ENCODE peak calls at places on chromosomes 7 and 10, in four cellular contexts. K is esophagus squamous epithelium, D is BE2C, M is astrocyte of the spinal cord. G is an unnamed sample.

GRCh38 chr7:82578430-82578829 is 134.9 kb upstream of the CACNA2D1 start:
- DNase-seq in M (peak; percentile 71), D (no peak), K (no peak), G (peak; percentile 63)

GRCh38 chr7:104862719-104863118 is 151.3 kb upstream of the KMT2E start:
- DNase-seq in M (no peak), K (no peak), D (peak; percentile 59), G (no peak)

GRCh38 chr10:89129850-89130396 is 77.2 kb downstream of the CH25H start:
- DNase-seq in M (peak; percentile 91), K (no peak), D (peak; percentile 6), G (peak; percentile 92)

GRCh38 chr10:68261132-68261856 is 29.4 kb upstream of the ATOH7 start:
- DNase-seq in D (peak; percentile 40), K (no peak), M (no peak), G (no peak)

GRCh38 chr10:9860045-9860444 is 1157.6 kb upstream of the CELF2 start:
- DNase-seq in K (no peak), M (no peak), D (no peak), G (no peak)

GRCh38 chr10:5566606-5567005 is 41.8 kb downstream of the CALML3 start:
- DNase-seq in D (no peak), K (no peak), M (no peak), G (no peak)

GRCh38 chr7:69510114-69510513 is 88.2 kb upstream of the AUTS2 start:
- DNase-seq in D (no peak), M (no peak), K (no peak), G (no peak)

GRCh38 chr7:63899691-63900393 is 98.8 kb upstream of the ZNF722 start:
- DNase-seq in M (no peak), K (peak; percentile 31), D (peak; percentile 51), G (no peak)

GRCh38 chr7:97215556-97215955 is 98.1 kb downstream of the SDHAF3 start:
- DNase-seq in D (peak; percentile 41), M (no peak), K (no peak), G (no peak)

GRCh38 chr7:141013345-141013715 is 1.4 kb downstream of the MRPS33 start:
- DNase-seq in M (no peak), D (no peak), K (no peak), G (no peak)

GRCh38 chr10:43136995-43137700 is 1.1 kb upstream of the CSGALNACT2 start:
- DNase-seq in M (peak; percentile 10), D (no peak), K (no peak), G (no peak)

GRCh38 chr10:108544500-108545120 is 1378.7 kb downstream of the XPNPEP1 start:
- DNase-seq in D (peak; percentile 77), K (no peak), M (peak; percentile 57), G (no peak)

GRCh38 chr10:98041352-98042043 is 11.1 kb upstream of the CRTAC1 start:
- DNase-seq in M (peak; percentile 51), D (peak; percentile 65), K (no peak), G (peak; percentile 20)

GRCh38 chr10:114326794-114327193 is 77.5 kb downstream of the AFAP1L2 start:
- DNase-seq in D (no peak), M (no peak), K (no peak), G (no peak)

GRCh38 chr7:123865517-123866117 is 20.6 kb downstream of the HYAL4 start:
- DNase-seq in M (peak; percentile 76), K (no peak), D (peak; percentile 55), G (peak; percentile 63)

GRCh38 chr10:28151636-28152035 is 151.2 kb downstream of the MPP7 start:
- DNase-seq in K (no peak), M (no peak), D (no peak), G (no peak)

GRCh38 chr7:148501707-148502139 is 88.8 kb upstream of the C7orf33 start:
- DNase-seq in M (peak; percentile 11), K (peak; percentile 5), D (no peak), G (no peak)

GRCh38 chr7:4068286-4068685 is 613.8 kb upstream of the FOXK1 start:
- DNase-seq in K (no peak), D (no peak), M (no peak), G (no peak)

GRCh38 chr10:122618461-122619165 is 58.1 kb downstream of the DMBT1 start:
- DNase-seq in M (no peak), D (no peak), K (no peak), G (no peak)

GRCh38 chr10:114855776-114856543 is 34.4 kb downstream of the FHIP2A start:
- DNase-seq in M (peak; percentile 40), D (no peak), K (no peak), G (no peak)

GRCh38 chr10:125002044-125002422 is 60.1 kb downstream of the ZRANB1 start:
- DNase-seq in D (no peak), M (no peak), K (no peak), G (no peak)

GRCh38 chr7:2634265-2635145 is 2.7 kb downstream of the TTYH3 start:
- DNase-seq in K (no peak), M (no peak), D (no peak), G (no peak)
- H3K4me3 ChIP-seq in K (peak overlapping the region; percentile 84), M (peak overlapping the region; percentile 91), D (peak overlapping the region; percentile 93), G (peak overlapping the region; percentile 90)

GRCh38 chr10:103111031-103111917 is 81.8 kb downstream of the NT5C2 start:
- DNase-seq in M (peak; percentile 67), K (no peak), D (no peak), G (peak; percentile 26)
- TF ChIP-seq CTCF in M (no peak), K (no peak), D (no peak), G (no peak)

DNA sequence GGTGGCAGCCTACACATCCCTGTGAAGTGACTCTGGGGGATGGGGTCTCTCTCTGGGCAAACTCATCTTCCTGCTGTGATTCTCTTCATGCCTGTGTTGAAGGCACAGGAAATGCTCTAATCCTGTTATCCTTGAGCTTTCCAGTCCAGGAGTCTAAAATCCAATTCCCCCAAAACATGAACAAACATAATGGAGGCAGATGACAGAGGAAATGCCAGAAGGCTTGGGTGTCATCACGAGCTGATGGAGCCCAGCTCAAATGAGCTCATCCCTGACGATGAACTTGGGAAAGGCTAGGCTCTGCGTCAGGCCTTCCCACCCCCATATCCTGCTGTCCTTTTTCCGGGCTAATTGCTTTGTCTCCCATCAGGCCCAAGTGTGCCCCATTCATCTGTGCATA is 165.9 kb upstream of the PODXL start:
- DNase-seq in D (no peak), K (no peak), M (no peak), G (no peak)
- H3K4me3 ChIP-seq in D (no peak overlapping the region), K (no peak overlapping the region), M (no peak overlapping the region), G (no peak overlapping the region)

DNA sequence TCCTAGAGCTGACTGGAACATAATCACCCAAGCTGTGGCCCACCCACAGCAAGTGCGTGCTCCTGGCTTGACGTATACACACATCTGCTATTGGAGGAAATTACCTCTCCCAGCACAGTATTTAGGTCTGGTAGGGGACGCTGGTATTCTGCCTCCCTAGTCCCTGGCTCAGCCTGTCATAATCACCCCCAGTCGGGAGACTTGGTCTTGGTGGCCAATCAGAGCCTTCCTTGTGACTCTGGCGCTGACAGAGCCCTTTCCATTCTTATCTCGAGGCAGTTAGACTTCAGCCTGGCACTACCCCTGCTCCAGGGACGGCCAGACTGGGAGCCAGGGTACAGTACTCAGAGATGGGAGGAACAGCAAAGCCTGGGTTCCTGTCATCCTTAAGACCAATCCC is 14.3 kb upstream of the PRKAG2 start:
- DNase-seq in M (no peak), D (peak; percentile 76), K (no peak), G (no peak)
- TF ChIP-seq CTCF in M (no peak), D (no peak), K (no peak), G (no peak)

DNA sequence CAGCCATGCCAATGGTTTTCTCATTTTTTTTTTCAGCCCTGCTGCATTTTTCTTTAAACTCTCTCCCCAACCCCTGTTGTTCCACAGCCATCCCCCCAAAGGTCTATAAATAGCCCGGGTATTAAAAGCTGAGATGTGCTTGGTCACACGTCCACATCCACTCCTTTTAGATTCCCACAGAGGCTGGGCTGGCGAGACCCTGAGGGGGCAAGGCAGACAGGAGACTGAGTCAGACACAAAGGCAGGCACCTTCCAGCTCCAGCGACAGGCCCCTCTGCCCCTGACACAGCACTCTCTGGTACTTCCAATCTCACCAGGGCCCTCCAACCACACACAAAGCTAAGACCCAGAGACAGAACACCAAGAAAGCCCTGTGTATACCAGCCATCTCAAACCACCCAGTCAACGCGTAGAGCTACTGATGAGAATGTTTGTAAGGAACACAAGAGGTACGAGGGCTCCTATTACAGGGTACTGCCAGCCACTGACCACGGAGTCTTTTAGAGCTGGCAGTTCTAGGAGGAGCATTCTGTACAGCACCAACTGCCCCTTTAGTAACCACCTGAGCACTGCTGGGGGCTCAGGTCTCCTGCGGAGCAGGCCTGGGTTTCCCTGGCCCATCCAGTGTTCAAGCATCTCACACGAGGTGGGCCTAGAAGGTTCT is 64.2 kb upstream of the DDC start:
- DNase-seq in D (no peak), K (no peak), M (no peak), G (no peak)
- H3K4me3 ChIP-seq in D (no peak overlapping the region), K (no peak overlapping the region), M (no peak overlapping the region), G (no peak overlapping the region)

DNA sequence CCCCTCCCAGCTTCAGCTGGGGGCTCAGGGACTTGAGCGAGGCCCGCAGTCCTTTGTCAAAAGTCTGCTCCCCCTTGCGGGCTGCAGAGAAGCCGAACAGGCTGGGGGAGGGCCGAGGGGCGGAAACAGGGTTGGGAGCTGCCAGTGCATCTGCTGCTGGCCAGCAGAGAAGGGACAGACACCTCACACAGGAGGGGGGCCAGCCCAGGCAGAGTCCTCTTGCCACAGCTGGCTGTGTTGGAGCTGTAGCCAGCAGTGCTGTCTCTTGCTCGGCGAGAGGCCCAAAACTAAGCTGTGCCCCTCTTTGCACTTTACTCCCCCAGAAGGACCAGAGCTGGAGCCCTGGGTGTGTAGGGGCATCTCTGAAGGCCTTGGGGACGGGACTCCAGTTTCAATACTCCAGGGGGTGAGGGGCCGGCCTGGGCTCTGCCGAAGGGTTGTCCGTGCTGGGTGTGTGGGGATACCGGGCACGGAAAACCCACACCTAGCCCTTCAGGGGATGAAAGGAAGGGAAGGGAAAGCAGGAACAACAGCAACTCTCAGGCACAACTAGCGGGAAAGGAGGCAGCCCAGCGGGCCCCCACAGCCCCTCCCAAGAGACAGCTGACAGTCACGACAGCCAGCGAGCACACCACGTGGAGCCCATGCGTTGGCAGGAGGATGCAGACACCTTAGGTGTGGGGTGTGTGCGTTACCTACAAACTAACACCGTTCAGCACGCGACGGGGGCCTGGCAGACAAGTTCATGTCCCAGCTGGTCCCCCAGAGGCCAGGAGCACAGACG is 17.8 kb downstream of the YKT6 start:
- DNase-seq in K (no peak), D (no peak), M (no peak), G (no peak)
- TF ChIP-seq CTCF in K (no peak), D (no peak), M (no peak), G (peak; percentile 7)